ENCODE peak calls at places on chromosome 21, in four cellular contexts. U is right lobe of liver, P is spleen, W is esophagus muscularis mucosa. Q is an unnamed sample.

GRCh38 chr21:39182484-39183271 is 573 bp downstream of the PSMG1 start:
- DNase-seq in U (no peak), P (no peak), W (no peak), Q (no peak)

GRCh38 chr21:46069719-46070279 is 28.1 kb upstream of the COL6A2 start:
- DNase-seq in U (peak), P (peak), W (no peak), Q (no peak)

GRCh38 chr21:45543371-45543709 is 1.1 kb upstream of the SLC19A1 start:
- DNase-seq in U (peak), P (no peak), W (no peak), Q (no peak)

GRCh38 chr21:36834192-36834591 is 132.3 kb downstream of the HLCS start:
- DNase-seq in U (no peak), P (no peak), W (no peak), Q (no peak)

GRCh38 chr21:39313042-39313456 is 383 bp downstream of the BRWD1 start:
- DNase-seq in U (peak), P (peak), W (no peak), Q (peak)

GRCh38 chr21:44304846-44305245 is 5.0 kb downstream of the PFKL start:
- DNase-seq in U (no peak), P (no peak), W (no peak), Q (no peak)

GRCh38 chr21:39430457-39430856 is 15.1 kb downstream of the LCA5L start:
- DNase-seq in U (no peak), P (no peak), W (no peak), Q (no peak)

GRCh38 chr21:31117046-31117916 is 79.0 kb upstream of the KRTAP19-8 start:
- DNase-seq in U (no peak), P (no peak), W (peak), Q (no peak)

GRCh38 chr21:35525443-35525842 is 476.3 kb upstream of the RUNX1 start:
- DNase-seq in U (no peak), P (no peak), W (no peak), Q (no peak)

GRCh38 chr21:36483095-36483494 is 3.2 kb upstream of the CLDN14 start:
- DNase-seq in U (no peak), P (peak), W (no peak), Q (no peak)

GRCh38 chr21:15063821-15064575 is 802 bp downstream of the NRIP1 start:
- DNase-seq in U (peak), P (no peak), W (no peak), Q (peak)

GRCh38 chr21:25563399-25564116 is 43.7 kb downstream of the MRPL39 start:
- DNase-seq in U (no peak), P (no peak), W (no peak), Q (no peak)

GRCh38 chr21:25564349-25564948 is 42.8 kb downstream of the MRPL39 start:
- DNase-seq in U (no peak), P (no peak), W (no peak), Q (no peak)

GRCh38 chr21:25560151-25560783 is 47.0 kb downstream of the MRPL39 start:
- DNase-seq in U (no peak), P (no peak), W (no peak), Q (no peak)

GRCh38 chr21:25562660-25563059 is 44.6 kb downstream of the MRPL39 start:
- DNase-seq in U (no peak), P (no peak), W (no peak), Q (no peak)

DNA sequence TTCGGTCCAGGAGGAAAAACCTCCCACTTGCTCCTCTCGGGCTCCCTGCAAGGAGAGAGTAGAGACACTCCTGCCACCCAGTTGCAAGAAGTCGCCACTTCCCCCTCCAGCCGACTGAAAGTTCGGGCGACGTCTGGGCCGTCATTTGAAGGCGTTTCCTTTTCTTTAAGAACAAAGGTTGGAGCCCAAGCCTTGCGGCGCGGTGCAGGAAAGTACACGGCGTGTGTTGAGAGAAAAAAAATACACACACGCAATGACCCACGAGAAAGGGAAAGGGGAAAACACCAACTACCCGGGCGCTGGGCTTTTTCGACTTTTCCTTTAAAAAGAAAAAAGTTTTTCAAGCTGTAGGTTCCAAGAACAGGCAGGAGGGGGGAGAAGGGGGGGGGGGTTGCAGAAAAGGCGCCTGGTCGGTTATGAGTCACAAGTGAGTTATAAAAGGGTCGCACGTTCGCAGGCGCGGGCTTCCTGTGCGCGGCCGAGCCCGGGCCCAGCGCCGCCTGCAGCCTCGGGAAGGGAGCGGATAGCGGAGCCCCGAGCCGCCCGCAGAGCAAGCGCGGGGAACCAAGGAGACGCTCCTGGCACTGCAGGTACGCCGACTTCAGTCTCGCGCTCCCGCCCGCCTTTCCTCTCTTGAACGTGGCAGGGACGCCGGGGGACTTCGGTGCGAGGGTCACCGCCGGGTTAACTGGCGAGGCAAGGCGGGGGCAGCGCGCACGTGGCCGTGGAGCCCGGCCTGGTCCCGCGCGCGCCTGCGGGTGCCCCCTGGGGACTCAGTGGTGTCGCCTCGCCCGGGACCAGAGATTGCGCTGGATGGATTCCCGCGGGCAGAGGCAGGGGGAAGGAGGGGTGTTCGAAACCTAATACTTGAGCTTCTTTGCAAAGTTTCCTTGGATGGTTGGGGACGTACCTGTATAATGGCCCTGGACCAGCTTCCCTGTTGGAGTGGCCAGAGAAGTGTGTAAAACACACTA is 45.3 kb downstream of the MRPL39 start:
- DNase-seq in U (peak), P (peak), W (no peak), Q (no peak)
- TF ChIP-seq POLR2A in U (no peak), P (no peak), W (no peak), Q (no peak)

DNA sequence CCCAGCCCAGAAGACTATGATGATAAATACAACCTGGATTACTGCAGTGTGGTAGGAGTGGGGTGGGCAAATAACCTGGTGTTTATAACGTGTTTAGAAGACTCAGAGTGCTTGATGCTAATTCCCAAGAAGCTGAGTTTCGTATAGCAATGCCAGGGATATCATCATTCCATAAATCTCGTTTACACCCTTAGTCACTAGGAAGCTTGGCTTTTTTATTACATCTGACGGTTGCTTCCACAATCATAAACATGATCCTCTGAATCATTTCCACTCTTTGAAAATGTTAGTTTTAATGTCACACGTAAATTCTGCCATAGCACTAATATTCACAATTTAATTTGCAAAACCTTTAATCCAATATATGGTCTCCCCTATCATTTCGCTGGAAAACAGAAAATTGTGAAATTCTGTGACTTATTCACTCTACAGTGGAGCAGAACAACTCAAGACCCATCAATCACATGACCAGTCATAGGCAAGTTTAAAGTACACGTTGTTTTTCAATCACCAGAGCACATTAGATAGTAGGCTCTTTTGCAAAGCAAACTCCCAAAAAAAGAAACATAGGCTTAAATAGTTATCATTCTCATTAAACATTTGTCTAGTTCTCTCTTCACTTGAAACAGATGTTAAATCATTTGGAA is 321.0 kb downstream of the LTN1 start:
- DNase-seq in U (no peak), P (no peak), W (no peak), Q (no peak)
- H3K27ac ChIP-seq in U (no peak), P (no peak), W (no peak), Q (no peak)

DNA sequence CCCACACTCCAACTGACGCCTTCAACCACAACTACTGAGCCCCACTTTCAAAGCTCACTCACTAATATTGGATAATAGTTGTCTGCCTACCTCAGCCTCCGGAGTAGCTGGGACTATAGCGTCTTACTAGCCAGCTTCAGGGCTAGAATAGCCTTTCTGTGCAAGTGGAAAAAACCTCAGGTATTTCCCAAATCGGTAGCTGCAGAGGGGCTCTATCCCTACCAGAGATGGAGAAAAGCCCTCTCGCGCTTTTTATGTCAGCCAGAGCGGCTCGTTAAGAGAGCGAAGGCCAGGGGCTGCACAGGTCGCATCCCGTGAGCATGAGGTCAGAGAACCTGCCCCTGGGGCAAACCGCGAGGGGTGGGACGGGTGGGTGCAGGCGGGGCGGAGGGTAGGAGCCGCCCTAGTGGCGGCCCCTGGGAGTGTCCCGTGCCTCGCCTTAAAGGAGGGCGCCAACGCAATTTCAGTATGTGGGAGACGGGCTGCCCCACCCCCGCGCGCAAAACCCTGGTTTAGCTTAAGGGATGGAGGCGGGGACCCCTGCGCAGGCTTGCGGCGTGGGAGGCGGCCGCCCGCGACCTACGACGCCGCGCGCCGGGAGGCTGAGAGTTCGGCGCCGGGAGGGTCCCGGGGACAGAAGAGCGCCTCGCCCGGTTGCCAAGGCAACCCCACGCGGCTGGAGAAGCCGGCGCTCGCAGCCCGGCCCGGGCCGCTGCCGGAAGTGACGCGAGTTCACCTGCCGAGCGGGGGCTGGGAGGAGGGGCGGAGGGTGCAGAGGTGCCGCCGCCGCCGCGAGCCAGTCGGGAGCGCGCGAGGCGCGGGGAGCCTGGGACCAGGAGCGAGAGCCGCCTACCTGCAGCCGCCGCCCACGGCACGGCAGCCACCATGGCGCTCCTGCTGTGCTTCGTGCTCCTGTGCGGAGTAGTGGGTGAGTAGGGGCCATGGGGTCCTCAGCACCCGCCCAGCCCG is at the start of gene CXADR:
- DNase-seq in U (peak), P (peak), W (no peak), Q (no peak)
- TF ChIP-seq POLR2A in U (peak), P (no peak), W (no peak), Q (no peak)

DNA sequence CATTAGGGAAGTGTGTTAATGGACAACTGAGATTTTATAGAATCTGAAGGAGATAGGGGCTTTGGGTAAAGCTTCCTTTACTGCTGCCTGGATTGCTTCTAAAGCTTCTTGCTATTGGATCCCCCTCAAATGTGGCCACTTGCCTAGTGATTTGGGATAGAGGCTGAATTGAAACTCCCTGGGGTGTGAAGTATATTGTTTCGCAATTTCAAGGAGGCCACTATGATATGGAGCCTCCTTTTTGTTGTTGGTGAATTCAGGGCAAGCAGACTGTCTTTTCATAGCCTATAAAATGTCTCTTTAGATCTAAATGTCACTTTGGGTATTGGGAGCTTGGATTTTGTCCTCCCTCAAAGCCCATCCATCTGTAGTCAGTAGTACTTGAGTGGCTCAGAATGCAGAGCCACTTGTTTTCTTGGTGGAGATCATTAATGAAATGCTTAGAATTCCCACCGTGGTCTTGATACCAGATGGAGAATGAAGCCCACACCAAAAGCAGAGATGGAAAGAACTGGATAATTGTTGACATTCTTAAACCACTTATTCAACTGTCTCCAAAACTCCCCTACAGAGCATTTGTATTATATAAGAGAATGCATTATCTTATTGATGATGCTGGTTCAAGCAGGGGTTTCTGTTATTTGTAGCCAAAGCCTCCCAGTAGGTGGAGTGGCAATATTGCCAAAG is 144.3 kb upstream of the KCNE2 start:
- DNase-seq in U (no peak), P (no peak), W (peak), Q (no peak)
- H3K27ac ChIP-seq in U (no peak), P (no peak), W (no peak), Q (no peak)

GRCh38 chr21:41247561-41247968 is 69.0 kb upstream of the FAM3B start:
- DNase-seq in U (peak), P (no peak), W (peak), Q (no peak)
- TF ChIP-seq POLR2A in U (no peak), P (no peak), W (no peak), Q (peak)

DNA sequence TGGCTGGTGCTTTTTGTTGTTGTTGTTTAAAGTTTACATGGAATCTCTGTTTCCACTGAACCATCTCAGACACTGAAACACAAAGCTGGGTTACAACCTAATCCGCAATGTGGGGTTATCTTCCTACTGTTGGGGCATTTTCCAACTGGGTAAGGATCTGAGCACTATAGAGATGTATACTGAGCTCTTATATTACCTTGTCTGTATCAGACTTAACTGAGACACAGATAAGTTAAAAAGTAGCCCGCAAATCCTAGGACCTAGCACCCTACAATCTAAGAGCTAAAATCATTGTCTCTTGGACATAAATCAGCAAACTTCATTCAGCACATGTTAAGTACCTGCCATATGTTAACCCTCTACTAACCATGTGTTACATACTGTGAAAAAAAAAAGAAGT is 169.2 kb downstream of the LTN1 start:
- DNase-seq in U (no peak), P (no peak), W (no peak), Q (no peak)
- H3K27ac ChIP-seq in U (no peak), P (no peak), W (peak), Q (no peak)

Q was measured in gastrocnemius medialis.